ENCODE peak calls at places on chromosome 17, in four cellular contexts. One of them, this sample, is unnamed. For H3K4me1, the result is how much of the 10 kb centered on the place peaks cover.

GRCh38 chr17:60971515-60972369 is 294.1 kb downstream of the BCAS3 start:
- DNase-seq in adrenal gland: peak
- DNase-seq in esophagus muscularis mucosa: no peak
- DNase-seq in breast epithelium: no peak
- DNase-seq in this sample: peak

GRCh38 chr17:6297960-6298359 is 137.0 kb downstream of the AIPL1 start:
- DNase-seq in adrenal gland: no peak
- DNase-seq in esophagus muscularis mucosa: no peak
- DNase-seq in breast epithelium: no peak
- DNase-seq in this sample: no peak

GRCh38 chr17:58289869-58290268 is 9.1 kb upstream of the MPO start:
- DNase-seq in adrenal gland: no peak
- DNase-seq in esophagus muscularis mucosa: peak
- DNase-seq in breast epithelium: no peak
- DNase-seq in this sample: no peak

GRCh38 chr17:3732171-3732570 is 8.5 kb downstream of the HASPIN start:
- DNase-seq in adrenal gland: no peak
- DNase-seq in esophagus muscularis mucosa: no peak
- DNase-seq in breast epithelium: no peak
- DNase-seq in this sample: no peak

GRCh38 chr17:33492082-33492481 is 199.0 kb upstream of the ASIC2 start:
- DNase-seq in adrenal gland: no peak
- DNase-seq in esophagus muscularis mucosa: no peak
- DNase-seq in breast epithelium: no peak
- DNase-seq in this sample: no peak

GRCh38 chr17:46876926-46877325 is 25.5 kb downstream of the WNT9B start:
- DNase-seq in adrenal gland: no peak
- DNase-seq in esophagus muscularis mucosa: no peak
- DNase-seq in breast epithelium: no peak
- DNase-seq in this sample: no peak

GRCh38 chr17:19418312-19418992 is 7.4 kb downstream of the RNF112 start:
- DNase-seq in adrenal gland: no peak
- DNase-seq in esophagus muscularis mucosa: no peak
- DNase-seq in breast epithelium: no peak
- DNase-seq in this sample: no peak

GRCh38 chr17:79562806-79563141 is 48.1 kb downstream of the RBFOX3 start:
- DNase-seq in adrenal gland: no peak
- DNase-seq in esophagus muscularis mucosa: no peak
- DNase-seq in breast epithelium: no peak
- DNase-seq in this sample: no peak

GRCh38 chr17:40432864-40433528 is 10.3 kb upstream of the IGFBP4 start:
- DNase-seq in adrenal gland: no peak
- DNase-seq in esophagus muscularis mucosa: no peak
- DNase-seq in breast epithelium: no peak
- DNase-seq in this sample: peak

GRCh38 chr17:11996722-11997146 is 541 bp downstream of the ZNF18 start:
- DNase-seq in adrenal gland: peak
- DNase-seq in esophagus muscularis mucosa: peak
- DNase-seq in breast epithelium: no peak
- DNase-seq in this sample: no peak

GRCh38 chr17:4960279-4960922 is 7.2 kb downstream of the SPAG7 start:
- DNase-seq in adrenal gland: no peak
- DNase-seq in esophagus muscularis mucosa: no peak
- DNase-seq in breast epithelium: no peak
- DNase-seq in this sample: no peak

GRCh38 chr17:83175551-83176271 is 96.3 kb downstream of the METRNL start:
- DNase-seq in adrenal gland: no peak
- DNase-seq in esophagus muscularis mucosa: peak
- DNase-seq in breast epithelium: peak
- DNase-seq in this sample: no peak

GRCh38 chr17:27475070-27475673 is 18.9 kb downstream of the KSR1 start:
- DNase-seq in adrenal gland: no peak
- DNase-seq in esophagus muscularis mucosa: no peak
- DNase-seq in breast epithelium: no peak
- DNase-seq in this sample: no peak

GRCh38 chr17:72193395-72194106 is 72.7 kb downstream of the SOX9 start:
- DNase-seq in adrenal gland: no peak
- DNase-seq in esophagus muscularis mucosa: no peak
- DNase-seq in breast epithelium: no peak
- DNase-seq in this sample: no peak

GRCh38 chr17:66493283-66494019 is 191.0 kb downstream of the PRKCA start:
- DNase-seq in adrenal gland: no peak
- DNase-seq in esophagus muscularis mucosa: no peak
- DNase-seq in breast epithelium: no peak
- DNase-seq in this sample: no peak

GRCh38 chr17:56733833-56734232 is 99.9 kb downstream of the C17orf67 start:
- DNase-seq in adrenal gland: no peak
- DNase-seq in esophagus muscularis mucosa: no peak
- DNase-seq in breast epithelium: no peak
- DNase-seq in this sample: no peak

GRCh38 chr17:50440172-50440837 is 14.3 kb downstream of the ACSF2 start:
- DNase-seq in adrenal gland: no peak
- DNase-seq in esophagus muscularis mucosa: no peak
- DNase-seq in breast epithelium: peak
- DNase-seq in this sample: no peak

GRCh38 chr17:80224098-80224497 is 3.9 kb downstream of the SLC26A11 start:
- DNase-seq in adrenal gland: no peak
- DNase-seq in esophagus muscularis mucosa: no peak
- DNase-seq in breast epithelium: no peak
- DNase-seq in this sample: no peak

GRCh38 chr17:50722746-50723145 is 3.3 kb downstream of the LUC7L3 start:
- DNase-seq in adrenal gland: no peak
- DNase-seq in esophagus muscularis mucosa: no peak
- DNase-seq in breast epithelium: no peak
- DNase-seq in this sample: no peak

GRCh38 chr17:35536664-35537160 is 766 bp downstream of the SLFN12L start:
- DNase-seq in adrenal gland: no peak
- DNase-seq in esophagus muscularis mucosa: no peak
- DNase-seq in breast epithelium: no peak
- DNase-seq in this sample: no peak

GRCh38 chr17:47978324-47978723 is 7.4 kb downstream of the CDK5RAP3 start:
- DNase-seq in adrenal gland: peak
- DNase-seq in esophagus muscularis mucosa: no peak
- DNase-seq in breast epithelium: no peak
- DNase-seq in this sample: peak

GRCh38 chr17:80924807-80925610 is 66.6 kb upstream of the CHMP6 start:
- DNase-seq in adrenal gland: no peak
- DNase-seq in esophagus muscularis mucosa: no peak
- DNase-seq in breast epithelium: no peak
- DNase-seq in this sample: no peak

GRCh38 chr17:82330322-82331239 is 3.0 kb downstream of the SECTM1 start:
- DNase-seq in adrenal gland: peak
- DNase-seq in esophagus muscularis mucosa: no peak
- DNase-seq in breast epithelium: no peak
- DNase-seq in this sample: no peak

GRCh38 chr17:45771473-45771959 is 12.6 kb upstream of the CRHR1 start:
- DNase-seq in adrenal gland: no peak
- DNase-seq in esophagus muscularis mucosa: no peak
- DNase-seq in breast epithelium: no peak
- DNase-seq in this sample: no peak

GRCh38 chr17:10683853-10684252 is 13.5 kb downstream of the SCO1 start:
- DNase-seq in adrenal gland: no peak
- DNase-seq in esophagus muscularis mucosa: no peak
- DNase-seq in breast epithelium: no peak
- DNase-seq in this sample: no peak

GRCh38 chr17:36661047-36661666 is 59.8 kb downstream of the MRM1 start:
- DNase-seq in adrenal gland: no peak
- DNase-seq in esophagus muscularis mucosa: no peak
- DNase-seq in breast epithelium: no peak
- DNase-seq in this sample: no peak

GRCh38 chr17:58310511-58311428 is 17.8 kb downstream of the TSPOAP1 start:
- DNase-seq in adrenal gland: no peak
- DNase-seq in esophagus muscularis mucosa: no peak
- DNase-seq in breast epithelium: no peak
- DNase-seq in this sample: no peak

GRCh38 chr17:65009848-65010247 is 46.7 kb downstream of the GNA13 start:
- DNase-seq in adrenal gland: no peak
- DNase-seq in esophagus muscularis mucosa: no peak
- DNase-seq in breast epithelium: no peak
- DNase-seq in this sample: no peak

GRCh38 chr17:64596988-64597387 is 65.1 kb downstream of the SMURF2 start:
- DNase-seq in adrenal gland: no peak
- DNase-seq in esophagus muscularis mucosa: no peak
- DNase-seq in breast epithelium: no peak
- DNase-seq in this sample: no peak

GRCh38 chr17:80858301-80859003 is 133.2 kb upstream of the CHMP6 start:
- DNase-seq in adrenal gland: no peak
- DNase-seq in esophagus muscularis mucosa: no peak
- DNase-seq in breast epithelium: no peak
- DNase-seq in this sample: no peak

GRCh38 chr17:1559743-1560581 is 2.6 kb downstream of the PITPNA start:
- DNase-seq in adrenal gland: no peak
- DNase-seq in esophagus muscularis mucosa: no peak
- DNase-seq in breast epithelium: no peak
- DNase-seq in this sample: no peak

GRCh38 chr17:43129671-43130010 is 4.5 kb upstream of the BRCA1 start:
- DNase-seq in adrenal gland: no peak
- DNase-seq in esophagus muscularis mucosa: no peak
- DNase-seq in breast epithelium: no peak
- DNase-seq in this sample: no peak

GRCh38 chr17:80569936-80570335 is 25.3 kb downstream of the RPTOR start:
- DNase-seq in adrenal gland: no peak
- DNase-seq in esophagus muscularis mucosa: no peak
- DNase-seq in breast epithelium: no peak
- DNase-seq in this sample: no peak

GRCh38 chr17:16313159-16314090 is 39.8 kb downstream of the CENPV start:
- DNase-seq in adrenal gland: no peak
- DNase-seq in esophagus muscularis mucosa: no peak
- DNase-seq in breast epithelium: no peak
- DNase-seq in this sample: no peak
- TF ChIP-seq POLR2A in adrenal gland: no peak
- TF ChIP-seq POLR2A in esophagus muscularis mucosa: no peak
- TF ChIP-seq POLR2A in breast epithelium: no peak
- TF ChIP-seq POLR2A in this sample: no peak

GRCh38 chr17:29720471-29720990 is 97.8 kb upstream of the CORO6 start:
- DNase-seq in adrenal gland: no peak
- DNase-seq in esophagus muscularis mucosa: no peak
- DNase-seq in breast epithelium: no peak
- DNase-seq in this sample: no peak

GRCh38 chr17:29715680-29716079 is 93.0 kb upstream of the CORO6 start:
- DNase-seq in adrenal gland: no peak
- DNase-seq in esophagus muscularis mucosa: peak
- DNase-seq in breast epithelium: no peak
- DNase-seq in this sample: no peak

GRCh38 chr17:29717817-29718216 is 95.1 kb upstream of the CORO6 start:
- DNase-seq in adrenal gland: no peak
- DNase-seq in esophagus muscularis mucosa: no peak
- DNase-seq in breast epithelium: no peak
- DNase-seq in this sample: no peak

GRCh38 chr17:29719469-29719868 is 96.8 kb upstream of the CORO6 start:
- DNase-seq in adrenal gland: no peak
- DNase-seq in esophagus muscularis mucosa: no peak
- DNase-seq in breast epithelium: no peak
- DNase-seq in this sample: no peak

GRCh38 chr17:29718446-29719039 is 95.8 kb upstream of the CORO6 start:
- DNase-seq in adrenal gland: no peak
- DNase-seq in esophagus muscularis mucosa: no peak
- DNase-seq in breast epithelium: no peak
- DNase-seq in this sample: no peak
- H3K4me1 ChIP-seq in adrenal gland: under half
- H3K4me1 ChIP-seq in esophagus muscularis mucosa: under half
- H3K4me1 ChIP-seq in breast epithelium: under half
- H3K4me1 ChIP-seq in this sample: under half

GRCh38 chr17:7356779-7357178 is 1.8 kb downstream of the TMEM95 start:
- DNase-seq in adrenal gland: no peak
- DNase-seq in esophagus muscularis mucosa: no peak
- DNase-seq in breast epithelium: no peak
- DNase-seq in this sample: peak
- H3K27ac ChIP-seq in adrenal gland: no peak
- H3K27ac ChIP-seq in esophagus muscularis mucosa: peak
- H3K27ac ChIP-seq in breast epithelium: peak
- H3K27ac ChIP-seq in this sample: peak

DNA sequence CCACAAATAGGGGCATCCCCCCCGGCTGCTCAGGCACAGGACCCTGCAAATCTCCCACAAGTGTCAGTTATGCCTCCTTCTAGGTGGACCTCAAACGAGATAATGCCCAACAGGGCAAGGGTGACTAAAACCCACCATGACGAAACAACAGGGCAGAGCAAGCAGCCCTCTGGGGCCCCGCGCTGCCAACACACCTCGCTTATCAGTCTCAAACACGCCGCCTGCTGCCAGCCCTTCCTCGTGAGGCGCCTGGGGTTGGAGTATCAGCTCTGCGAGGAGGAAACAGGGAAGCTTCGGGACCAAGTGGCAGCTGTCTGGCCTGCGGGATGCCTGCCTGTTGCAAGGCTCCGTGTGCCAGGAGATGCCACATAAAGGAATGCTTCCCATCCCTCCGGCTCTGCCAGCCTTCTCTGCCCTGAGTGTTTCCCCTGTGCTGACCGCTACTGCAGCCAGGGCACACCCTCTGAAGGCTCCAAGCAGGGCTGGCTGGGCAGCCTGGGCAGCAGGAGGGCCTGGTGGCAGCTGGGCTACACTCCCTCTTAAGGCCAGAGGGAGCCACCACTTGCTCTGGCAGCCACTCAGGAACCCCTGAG is 2.5 kb downstream of the SMIM5 start:
- DNase-seq in adrenal gland: no peak
- DNase-seq in esophagus muscularis mucosa: no peak
- DNase-seq in breast epithelium: no peak
- DNase-seq in this sample: no peak
- TF ChIP-seq POLR2A in adrenal gland: no peak
- TF ChIP-seq POLR2A in esophagus muscularis mucosa: no peak
- TF ChIP-seq POLR2A in breast epithelium: no peak
- TF ChIP-seq POLR2A in this sample: no peak

GRCh38 chr17:68603027-68603426 is 1.9 kb upstream of the FAM20A start:
- DNase-seq in adrenal gland: no peak
- DNase-seq in esophagus muscularis mucosa: peak
- DNase-seq in breast epithelium: no peak
- DNase-seq in this sample: no peak

GRCh38 chr17:68605914-68606313 is 4.7 kb upstream of the FAM20A start:
- DNase-seq in adrenal gland: no peak
- DNase-seq in esophagus muscularis mucosa: no peak
- DNase-seq in breast epithelium: no peak
- DNase-seq in this sample: no peak

GRCh38 chr17:68608515-68609130 is 7.5 kb upstream of the FAM20A start:
- DNase-seq in adrenal gland: no peak
- DNase-seq in esophagus muscularis mucosa: no peak
- DNase-seq in breast epithelium: no peak
- DNase-seq in this sample: no peak

GRCh38 chr17:68603663-68604062 is 2.5 kb upstream of the FAM20A start:
- DNase-seq in adrenal gland: no peak
- DNase-seq in esophagus muscularis mucosa: peak
- DNase-seq in breast epithelium: no peak
- DNase-seq in this sample: no peak

GRCh38 chr17:68606451-68607307 is 5.5 kb upstream of the FAM20A start:
- DNase-seq in adrenal gland: no peak
- DNase-seq in esophagus muscularis mucosa: no peak
- DNase-seq in breast epithelium: no peak
- DNase-seq in this sample: no peak
- H3K4me1 ChIP-seq in adrenal gland: under half
- H3K4me1 ChIP-seq in esophagus muscularis mucosa: under half
- H3K4me1 ChIP-seq in breast epithelium: under half
- H3K4me1 ChIP-seq in this sample: under half

GRCh38 chr17:68539536-68540469 is 27.6 kb downstream of the PRKAR1A start:
- DNase-seq in adrenal gland: no peak
- DNase-seq in esophagus muscularis mucosa: no peak
- DNase-seq in breast epithelium: no peak
- DNase-seq in this sample: peak
- H3K27ac ChIP-seq in adrenal gland: no peak
- H3K27ac ChIP-seq in esophagus muscularis mucosa: no peak
- H3K27ac ChIP-seq in breast epithelium: peak
- H3K27ac ChIP-seq in this sample: peak

GRCh38 chr17:78029697-78030096 is 71.2 kb downstream of the TNRC6C start:
- DNase-seq in adrenal gland: no peak
- DNase-seq in esophagus muscularis mucosa: no peak
- DNase-seq in breast epithelium: no peak
- DNase-seq in this sample: no peak
- TF ChIP-seq POLR2A in adrenal gland: no peak
- TF ChIP-seq POLR2A in esophagus muscularis mucosa: no peak
- TF ChIP-seq POLR2A in breast epithelium: no peak
- TF ChIP-seq POLR2A in this sample: no peak

This sample was measured in uterus.